ENCODE peak calls at places on chromosomes 6 and 20, in seven cellular contexts. One of them, this sample, is unnamed.

GRCh38 chr6:41536884-41537347 is 9.3 kb upstream of the FOXP4 start:
- DNase-seq in choroid plexus epithelial cell: no peak
- DNase-seq in HTR-8/SVneo: no peak
- DNase-seq in bronchial epithelial cell: peak
- DNase-seq in KG1: no peak
- DNase-seq in caudate nucleus: no peak
- DNase-seq in HCT116: peak
- DNase-seq in this sample: no peak

GRCh38 chr6:158376650-158377081 is 64.4 kb downstream of the TULP4 start:
- DNase-seq in choroid plexus epithelial cell: no peak
- DNase-seq in HCT116: no peak
- DNase-seq in caudate nucleus: no peak
- DNase-seq in KG1: no peak
- DNase-seq in HTR-8/SVneo: no peak
- DNase-seq in bronchial epithelial cell: peak
- DNase-seq in this sample: no peak

GRCh38 chr20:32605167-32605656 is 20.1 kb upstream of the NOL4L start:
- DNase-seq in caudate nucleus: no peak
- DNase-seq in choroid plexus epithelial cell: peak
- DNase-seq in HCT116: no peak
- DNase-seq in bronchial epithelial cell: no peak
- DNase-seq in KG1: no peak
- DNase-seq in HTR-8/SVneo: no peak
- DNase-seq in this sample: peak

GRCh38 chr20:2760381-2761305 is 39.8 kb downstream of the CPXM1 start:
- DNase-seq in caudate nucleus: no peak
- DNase-seq in KG1: no peak
- DNase-seq in bronchial epithelial cell: no peak
- DNase-seq in HCT116: no peak
- DNase-seq in HTR-8/SVneo: no peak
- DNase-seq in choroid plexus epithelial cell: no peak
- DNase-seq in this sample: no peak

GRCh38 chr6:85449388-85449817 is 480 bp upstream of the NT5E start:
- DNase-seq in choroid plexus epithelial cell: peak
- DNase-seq in HCT116: no peak
- DNase-seq in caudate nucleus: no peak
- DNase-seq in HTR-8/SVneo: peak
- DNase-seq in bronchial epithelial cell: peak
- DNase-seq in KG1: no peak
- DNase-seq in this sample: peak

GRCh38 chr20:4090756-4091331 is 75.5 kb upstream of the RNF24 start:
- DNase-seq in KG1: no peak
- DNase-seq in HTR-8/SVneo: peak
- DNase-seq in HCT116: no peak
- DNase-seq in choroid plexus epithelial cell: peak
- DNase-seq in bronchial epithelial cell: no peak
- DNase-seq in caudate nucleus: no peak
- DNase-seq in this sample: peak

GRCh38 chr6:123745877-123746276 is 57.8 kb upstream of the NKAIN2 start:
- DNase-seq in HCT116: no peak
- DNase-seq in bronchial epithelial cell: peak
- DNase-seq in caudate nucleus: no peak
- DNase-seq in choroid plexus epithelial cell: peak
- DNase-seq in KG1: no peak
- DNase-seq in HTR-8/SVneo: no peak
- DNase-seq in this sample: peak

GRCh38 chr6:117110737-117111136 is 154.6 kb upstream of the VGLL2 start:
- DNase-seq in KG1: no peak
- DNase-seq in HTR-8/SVneo: no peak
- DNase-seq in caudate nucleus: no peak
- DNase-seq in HCT116: no peak
- DNase-seq in bronchial epithelial cell: no peak
- DNase-seq in choroid plexus epithelial cell: no peak
- DNase-seq in this sample: no peak

GRCh38 chr20:15332711-15333160 is 995.3 kb upstream of the FLRT3 start:
- DNase-seq in HTR-8/SVneo: no peak
- DNase-seq in caudate nucleus: no peak
- DNase-seq in choroid plexus epithelial cell: no peak
- DNase-seq in HCT116: no peak
- DNase-seq in bronchial epithelial cell: no peak
- DNase-seq in KG1: no peak
- DNase-seq in this sample: no peak

This sample was measured in amniotic epithelial cell.